ENCODE peak calls at places on chromosomes 6 and 20, in ten cellular contexts. S is transverse colon, M is breast epithelium, X is heart right ventricle, I is left ventricle myocardium inferior, T is sigmoid colon, K is cardiac muscle cell, W is body of pancreas, U is HCT116, N is adrenal gland. D is an unnamed sample.

GRCh38 chr6:20554817-20555216 is 20.6 kb downstream of the CDKAL1 start:
- DNase-seq in W (no peak), I (no peak), M (no peak), S (no peak), X (no peak), N (no peak), U (no peak), T (no peak), K (no peak), D (no peak)

GRCh38 chr20:4812641-4813075 is 90.9 kb downstream of the PRND start:
- DNase-seq in U (no peak), X (no peak), M (no peak), S (peak; percentile 56), W (no peak), N (no peak), T (no peak), I (no peak), K (no peak), D (no peak)

GRCh38 chr6:168877821-168878282 is 375.8 kb downstream of the THBS2 start:
- DNase-seq in N (peak; percentile 10), U (no peak), S (peak; percentile 70), M (peak; percentile 50), K (no peak), I (no peak), X (no peak), W (peak; percentile 60), T (no peak), D (no peak)

GRCh38 chr6:121160276-121160675 is 174.0 kb downstream of the TBC1D32 start:
- DNase-seq in X (no peak), K (no peak), M (no peak), S (no peak), I (no peak), W (no peak), N (no peak), T (no peak), U (no peak), D (no peak)

GRCh38 chr6:150208606-150209352 is 65.9 kb downstream of the PPP1R14C start:
- DNase-seq in I (no peak), S (no peak), W (no peak), M (no peak), K (no peak), X (no peak), T (no peak), U (no peak), N (no peak), D (no peak)

GRCh38 chr6:132671295-132671694 is 12.3 kb upstream of the TAAR1 start:
- DNase-seq in W (no peak), M (no peak), I (no peak), U (no peak), N (no peak), S (no peak), X (no peak), T (no peak), K (no peak), D (no peak)

GRCh38 chr6:36249536-36249935 is 20.3 kb upstream of the PNPLA1 start:
- DNase-seq in M (no peak), U (no peak), I (no peak), S (no peak), W (no peak), T (no peak), K (peak; percentile 48), N (no peak), X (no peak), D (no peak)

GRCh38 chr6:14822689-14823088 is 423.2 kb upstream of the JARID2 start:
- DNase-seq in N (no peak), T (no peak), K (no peak), X (no peak), S (no peak), M (no peak), W (no peak), I (no peak), U (no peak), D (no peak)

GRCh38 chr6:710601-711571 is 17.9 kb upstream of the EXOC2 start:
- DNase-seq in I (peak; percentile 61), K (peak; percentile 72), T (peak; percentile 81), U (no peak), S (peak; percentile 60), N (peak; percentile 63), X (peak; percentile 66), M (peak; percentile 34), W (peak; percentile 40), D (no peak)

GRCh38 chr20:20938131-20938530 is 168.0 kb downstream of the LINC00237 start:
- DNase-seq in N (no peak), U (no peak), I (no peak), T (no peak), X (no peak), W (no peak), K (no peak), S (no peak), M (no peak), D (no peak)

GRCh38 chr6:37514377-37514776 is 14.7 kb upstream of the CCDC167 start:
- DNase-seq in K (no peak), S (no peak), X (no peak), W (no peak), M (no peak), N (no peak), T (no peak), I (no peak), U (no peak), D (no peak)

GRCh38 chr6:112320561-112321300 is 26.4 kb upstream of the RFPL4B start:
- DNase-seq in X (no peak), S (no peak), U (no peak), K (no peak), I (no peak), N (no peak), T (no peak), M (no peak), W (no peak), D (no peak)

GRCh38 chr6:23533311-23533710 is 592.7 kb upstream of the NRSN1 start:
- DNase-seq in W (no peak), X (no peak), T (no peak), U (no peak), S (no peak), N (no peak), K (no peak), I (no peak), M (no peak), D (no peak)

GRCh38 chr6:25042599-25042936 is 106.8 kb upstream of the RIPOR2 start:
- DNase-seq in T (no peak), S (no peak), M (no peak), N (no peak), U (no peak), K (no peak), W (no peak), I (no peak), X (no peak), D (no peak)

GRCh38 chr6:127484207-127484858 is 25.1 kb upstream of the KIAA0408 start:
- DNase-seq in M (no peak), X (no peak), T (no peak), U (no peak), W (no peak), S (no peak), I (no peak), K (peak; percentile 49), N (no peak), D (no peak)

GRCh38 chr6:22025468-22026159 is 271.2 kb downstream of the PRL start:
- DNase-seq in U (no peak), W (no peak), I (no peak), N (peak; percentile 74), K (peak; percentile 96), S (no peak), X (no peak), M (no peak), T (no peak), D (peak; percentile 63)

DNA sequence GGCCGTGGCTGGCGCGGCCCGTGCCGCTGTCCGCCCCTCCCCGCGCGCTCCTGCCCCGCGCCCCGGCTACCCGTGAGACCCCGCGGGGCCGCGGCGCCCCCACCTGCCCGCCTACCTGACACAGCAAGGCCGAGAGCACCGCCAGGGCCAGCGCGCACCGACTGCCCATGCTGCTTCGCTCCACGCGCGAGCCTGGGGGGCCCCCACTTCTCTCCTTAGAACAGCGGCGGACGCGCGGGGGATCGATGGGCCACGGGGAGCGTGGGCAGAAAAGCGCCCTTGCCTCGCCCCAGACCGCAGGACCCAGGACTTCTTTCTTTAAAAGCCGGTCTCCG is 940 bp downstream of the DLL1 start:
- DNase-seq in S (no peak), N (no peak), W (no peak), M (no peak), I (no peak), X (peak; percentile 56), U (no peak), T (peak; percentile 67), K (no peak), D (no peak)
- H3K27me3 ChIP-seq in S (peaks cover 76% of the 10 kb centered on the region), N (peaks cover 7% of the 10 kb centered on the region), W (peaks cover under 1% of the 10 kb centered on the region), M (peaks cover 7% of the 10 kb centered on the region), I (peaks cover 52% of the 10 kb centered on the region), X (peaks cover 12% of the 10 kb centered on the region), U (peaks cover 4% of the 10 kb centered on the region), T (peaks cover 49% of the 10 kb centered on the region), K (peaks cover 84% of the 10 kb centered on the region), D (peaks cover 84% of the 10 kb centered on the region)

GRCh38 chr6:105363100-105363754 is 39.7 kb downstream of the PREP start:
- DNase-seq in I (no peak), M (no peak), X (no peak), K (peak; percentile 60), U (no peak), T (no peak), W (no peak), S (no peak), N (no peak), D (no peak)
- TF ChIP-seq CTCF in I (peak; percentile 45), M (no peak), X (peak; percentile 36), K (peak; percentile 51), U (peak; percentile 36), T (no peak), W (no peak), S (no peak), N (no peak), D (no peak)

DNA sequence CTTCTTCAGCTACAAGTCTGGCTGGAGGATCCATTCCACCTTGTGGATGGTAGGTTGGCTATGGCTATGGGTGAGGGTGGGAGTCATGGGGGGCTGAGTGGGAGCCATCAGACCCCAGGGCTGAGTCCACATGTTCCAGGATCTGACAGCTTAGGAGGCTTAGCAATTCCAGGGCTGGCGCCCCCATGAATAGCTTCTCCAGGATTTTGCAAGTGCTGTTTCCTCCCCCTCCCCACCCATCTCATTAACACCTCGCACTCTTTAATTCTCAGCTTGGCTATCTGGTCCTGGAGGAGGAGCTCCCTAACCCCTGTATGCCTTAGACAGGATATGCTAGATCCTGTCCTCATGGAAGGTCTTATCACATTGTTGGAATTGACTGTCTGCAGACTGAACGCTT is 39.0 kb upstream of the ANGPT4 start:
- DNase-seq in I (no peak), X (no peak), N (no peak), M (no peak), S (no peak), K (no peak), T (peak; percentile 30), U (no peak), W (no peak), D (no peak)
- H3K27me3 ChIP-seq in I (peaks cover 90% of the 10 kb centered on the region), X (peaks cover 36% of the 10 kb centered on the region), N (peaks cover 6% of the 10 kb centered on the region), M (peaks cover 17% of the 10 kb centered on the region), S (peaks cover 63% of the 10 kb centered on the region), K (no peaks in the 10 kb centered on the region), T (no peaks in the 10 kb centered on the region), U (no peaks in the 10 kb centered on the region), W (peaks cover 8% of the 10 kb centered on the region), D (peaks cover 5% of the 10 kb centered on the region)

GRCh38 chr6:162907876-162908481 is 180.2 kb downstream of the PACRG start:
- DNase-seq in N (no peak), W (no peak), K (peak; percentile 63), T (no peak), X (no peak), U (peak; percentile 35), M (no peak), S (no peak), I (no peak), D (no peak)
- TF ChIP-seq CTCF in N (peak; percentile 18), W (peak; percentile 32), K (peak; percentile 49), T (no peak), X (peak; percentile 44), U (peak; percentile 24), M (no peak), S (peak; percentile 17), I (peak; percentile 49), D (peak; percentile 37)